ENCODE peak calls at places on chromosomes 12 and 14, in nine cellular contexts. W is mesenchymal stem cell, G is mammary epithelial cell, F is A549, R is GM23338, S is neuronal stem cell, U is OCI-LY7, T is H9, L is IMR-90. V is an unnamed sample.

GRCh38 chr12:130987151-130987931 is 33.6 kb downstream of the ADGRD1 start:
- DNase-seq in W (no peak), G (no peak), F (no peak), R (no peak), S (no peak), U (no peak), T (no peak), L (no peak), V (no peak)

GRCh38 chr12:66352197-66352596 is 49.9 kb downstream of the HELB start:
- DNase-seq in W (peak), G (no peak), F (no peak), R (peak), S (no peak), U (peak), T (peak), L (peak), V (peak)

GRCh38 chr12:104603545-104603973 is 146.8 kb downstream of the CHST11 start:
- DNase-seq in W (no peak), G (peak), F (peak), R (no peak), S (no peak), U (no peak), T (no peak), L (peak), V (peak)

GRCh38 chr12:19867970-19868369 is 428.7 kb downstream of the AEBP2 start:
- DNase-seq in W (peak), G (no peak), F (no peak), R (no peak), S (no peak), U (no peak), T (no peak), L (no peak), V (no peak)

GRCh38 chr12:22518067-22518719 is 26.1 kb downstream of the C2CD5 start:
- DNase-seq in W (no peak), G (peak), F (no peak), R (no peak), S (no peak), U (no peak), T (no peak), L (peak), V (peak)

GRCh38 chr14:106843951-106844483 is 1317.6 kb downstream of the TMEM121 start:
- DNase-seq in W (no peak), G (peak), F (peak), R (no peak), S (no peak), U (peak), T (no peak), L (no peak), V (peak)

GRCh38 chr14:74265312-74265965 is 26.2 kb downstream of the VSX2 start:
- DNase-seq in W (no peak), G (no peak), F (no peak), R (no peak), S (no peak), U (no peak), T (no peak), L (no peak), V (no peak)

GRCh38 chr14:105481886-105482454 is 4.7 kb upstream of the CRIP1 start:
- DNase-seq in W (peak), G (peak), F (peak), R (peak), S (no peak), U (peak), T (peak), L (peak), V (peak)

GRCh38 chr12:109157986-109158385 is 41.6 kb downstream of the ACACB start:
- DNase-seq in W (no peak), G (no peak), F (no peak), R (no peak), S (no peak), U (peak), T (no peak), L (no peak), V (no peak)

GRCh38 chr14:68363841-68364711 is 428.8 kb downstream of the ZFP36L1 start:
- DNase-seq in W (peak), G (no peak), F (no peak), R (peak), S (peak), U (no peak), T (peak), L (peak), V (no peak)

GRCh38 chr14:71783786-71784185 is 148.4 kb upstream of the RGS6 start:
- DNase-seq in W (no peak), G (no peak), F (no peak), R (no peak), S (no peak), U (no peak), T (no peak), L (no peak), V (peak)

GRCh38 chr14:105430042-105430441 is 10.4 kb downstream of the MTA1 start:
- DNase-seq in W (no peak), G (no peak), F (no peak), R (no peak), S (no peak), U (no peak), T (no peak), L (no peak), V (no peak)

GRCh38 chr12:91189526-91189925 is 6.9 kb upstream of the DCN start:
- DNase-seq in W (no peak), G (peak), F (no peak), R (no peak), S (no peak), U (no peak), T (no peak), L (peak), V (no peak)

GRCh38 chr14:22415633-22415959 is 173.4 kb downstream of the DAD1 start:
- DNase-seq in W (no peak), G (no peak), F (no peak), R (no peak), S (no peak), U (no peak), T (no peak), L (no peak), V (no peak)

GRCh38 chr14:28308727-28309126 is 457.9 kb upstream of the FOXG1 start:
- DNase-seq in W (no peak), G (peak), F (no peak), R (no peak), S (no peak), U (no peak), T (no peak), L (no peak), V (peak)

GRCh38 chr12:64270411-64270810 is 48.3 kb upstream of the KICS2 start:
- DNase-seq in W (no peak), G (no peak), F (no peak), R (no peak), S (no peak), U (no peak), T (no peak), L (no peak), V (no peak)

GRCh38 chr12:7555752-7556151 is 52.2 kb upstream of the CD163 start:
- DNase-seq in W (peak), G (peak), F (no peak), R (peak), S (no peak), U (no peak), T (no peak), L (peak), V (peak)

GRCh38 chr14:80615831-80616230 is 325.7 kb downstream of the CEP128 start:
- DNase-seq in W (no peak), G (no peak), F (no peak), R (no peak), S (no peak), U (no peak), T (no peak), L (no peak), V (no peak)

GRCh38 chr12:79423560-79423959 is 267.2 kb downstream of the PAWR start:
- DNase-seq in W (no peak), G (no peak), F (no peak), R (no peak), S (no peak), U (no peak), T (no peak), L (no peak), V (no peak)

GRCh38 chr14:68379510-68380303 is 413.2 kb downstream of the ZFP36L1 start:
- DNase-seq in W (no peak), G (no peak), F (no peak), R (no peak), S (no peak), U (no peak), T (no peak), L (no peak), V (peak)

GRCh38 chr12:8678661-8679111 is 16.1 kb upstream of the MFAP5 start:
- DNase-seq in W (no peak), G (peak), F (no peak), R (no peak), S (no peak), U (no peak), T (no peak), L (no peak), V (no peak)

GRCh38 chr12:124687695-124688301 is 120.4 kb upstream of the NCOR2 start:
- DNase-seq in W (peak), G (no peak), F (no peak), R (no peak), S (no peak), U (no peak), T (no peak), L (no peak), V (no peak)

GRCh38 chr14:97177016-97177415 is 379.8 kb downstream of the VRK1 start:
- DNase-seq in W (no peak), G (peak), F (peak), R (peak), S (no peak), U (peak), T (peak), L (no peak), V (peak)

GRCh38 chr12:57575771-57576612 is 15.0 kb upstream of the PIP4K2C start:
- DNase-seq in W (no peak), G (no peak), F (no peak), R (no peak), S (no peak), U (no peak), T (no peak), L (no peak), V (no peak)

GRCh38 chr14:24442240-24443052 is at the start of gene SDR39U1:
- DNase-seq in W (peak), G (peak), F (peak), R (peak), S (peak), U (peak), T (peak), L (peak), V (peak)

GRCh38 chr12:69514111-69514510 is 43.9 kb downstream of the FRS2 start:
- DNase-seq in W (no peak), G (no peak), F (no peak), R (no peak), S (no peak), U (no peak), T (no peak), L (no peak), V (no peak)

GRCh38 chr14:76597387-76597786 is 163.9 kb upstream of the VASH1 start:
- DNase-seq in W (no peak), G (no peak), F (no peak), R (no peak), S (no peak), U (no peak), T (no peak), L (no peak), V (no peak)

GRCh38 chr12:103833095-103833777 is 7.8 kb downstream of the NT5DC3 start:
- DNase-seq in W (no peak), G (no peak), F (no peak), R (no peak), S (no peak), U (no peak), T (no peak), L (peak), V (no peak)

GRCh38 chr14:83566567-83566966 is 1963.4 kb upstream of the FLRT2 start:
- DNase-seq in W (peak), G (no peak), F (no peak), R (no peak), S (no peak), U (no peak), T (no peak), L (peak), V (no peak)

GRCh38 chr12:105420659-105421240 is 90.3 kb downstream of the C12orf75 start:
- DNase-seq in W (peak), G (peak), F (peak), R (peak), S (peak), U (peak), T (peak), L (peak), V (peak)

GRCh38 chr14:105860615-105861580 is 334.5 kb downstream of the TMEM121 start:
- DNase-seq in W (no peak), G (no peak), F (no peak), R (no peak), S (no peak), U (peak), T (no peak), L (no peak), V (no peak)

GRCh38 chr14:85475113-85475512 is 54.8 kb upstream of the FLRT2 start:
- DNase-seq in W (no peak), G (no peak), F (no peak), R (no peak), S (no peak), U (no peak), T (no peak), L (no peak), V (no peak)

GRCh38 chr14:72646861-72647528 is 246.9 kb downstream of the DPF3 start:
- DNase-seq in W (peak), G (no peak), F (no peak), R (no peak), S (no peak), U (no peak), T (no peak), L (peak), V (peak)

GRCh38 chr14:61121293-61121897 is 140.3 kb downstream of the SLC38A6 start:
- DNase-seq in W (peak), G (no peak), F (no peak), R (no peak), S (no peak), U (no peak), T (no peak), L (no peak), V (no peak)

DNA sequence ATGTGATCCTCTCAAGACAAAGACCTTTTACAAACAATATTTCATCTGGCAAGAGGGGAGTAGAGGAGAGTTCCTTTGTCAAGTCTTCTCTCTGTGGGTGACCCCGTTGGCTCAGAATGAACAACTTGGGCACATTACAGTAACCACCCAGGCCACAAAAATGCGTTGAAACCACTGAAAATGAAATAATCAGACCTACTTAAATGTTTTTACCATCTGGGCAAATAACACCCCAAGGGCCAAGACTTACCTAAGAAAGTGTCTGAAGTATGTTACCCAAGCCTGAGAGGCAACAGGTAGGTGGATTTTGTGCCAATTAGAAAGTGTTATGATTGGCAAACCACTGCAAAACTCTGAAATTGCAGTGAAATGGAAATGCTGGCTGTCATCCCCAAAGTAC is 1.3 kb downstream of the TC2N start:
- DNase-seq in W (peak), G (peak), F (no peak), R (no peak), S (no peak), U (no peak), T (no peak), L (no peak), V (peak)
- H3K4me2 ChIP-seq in W (no peak), G (no peak), F (no peak), R (no peak), S (no peak), U (no peak), T (no peak), L (no peak), V (no peak)

DNA sequence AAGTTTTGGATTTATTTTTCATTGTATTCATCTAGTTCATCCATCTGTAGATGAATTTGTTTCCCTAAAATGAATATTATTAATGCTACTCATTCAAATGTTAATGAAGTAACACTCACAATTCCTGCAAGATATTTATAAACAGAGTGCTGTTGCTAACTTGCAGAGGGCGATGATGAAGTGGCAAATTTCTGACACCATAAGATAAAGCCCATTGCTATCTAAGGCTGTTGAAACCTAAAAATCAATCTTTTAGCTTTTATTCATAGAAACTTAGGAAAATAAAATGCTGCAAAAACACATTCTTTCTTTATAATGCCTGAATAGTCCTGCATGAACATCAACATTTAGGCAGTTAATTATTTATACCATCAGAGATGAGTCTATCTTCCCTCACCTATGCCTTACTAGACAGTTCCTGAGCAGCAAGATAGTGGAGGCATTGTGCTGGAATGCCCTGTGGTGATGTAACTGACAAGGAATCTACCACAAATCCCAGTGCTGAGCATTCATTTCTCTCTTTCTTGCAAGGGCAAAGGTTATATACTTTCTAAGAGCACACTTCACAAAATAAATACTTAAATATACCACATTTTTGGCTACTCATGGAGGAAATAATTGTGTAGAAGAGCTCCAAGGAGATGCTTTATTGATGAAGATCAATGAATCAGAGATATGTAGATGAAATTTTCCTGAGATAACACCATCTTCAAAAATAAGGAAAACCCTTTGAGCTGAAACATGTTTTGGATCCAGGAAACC is 57.6 kb downstream of the LMNTD1 start:
- DNase-seq in W (peak), G (peak), F (no peak), R (no peak), S (no peak), U (no peak), T (no peak), L (peak), V (peak)
- H3K4me2 ChIP-seq in W (no peak), G (peak), F (peak), R (no peak), S (no peak), U (no peak), T (no peak), L (no peak), V (peak)

DNA sequence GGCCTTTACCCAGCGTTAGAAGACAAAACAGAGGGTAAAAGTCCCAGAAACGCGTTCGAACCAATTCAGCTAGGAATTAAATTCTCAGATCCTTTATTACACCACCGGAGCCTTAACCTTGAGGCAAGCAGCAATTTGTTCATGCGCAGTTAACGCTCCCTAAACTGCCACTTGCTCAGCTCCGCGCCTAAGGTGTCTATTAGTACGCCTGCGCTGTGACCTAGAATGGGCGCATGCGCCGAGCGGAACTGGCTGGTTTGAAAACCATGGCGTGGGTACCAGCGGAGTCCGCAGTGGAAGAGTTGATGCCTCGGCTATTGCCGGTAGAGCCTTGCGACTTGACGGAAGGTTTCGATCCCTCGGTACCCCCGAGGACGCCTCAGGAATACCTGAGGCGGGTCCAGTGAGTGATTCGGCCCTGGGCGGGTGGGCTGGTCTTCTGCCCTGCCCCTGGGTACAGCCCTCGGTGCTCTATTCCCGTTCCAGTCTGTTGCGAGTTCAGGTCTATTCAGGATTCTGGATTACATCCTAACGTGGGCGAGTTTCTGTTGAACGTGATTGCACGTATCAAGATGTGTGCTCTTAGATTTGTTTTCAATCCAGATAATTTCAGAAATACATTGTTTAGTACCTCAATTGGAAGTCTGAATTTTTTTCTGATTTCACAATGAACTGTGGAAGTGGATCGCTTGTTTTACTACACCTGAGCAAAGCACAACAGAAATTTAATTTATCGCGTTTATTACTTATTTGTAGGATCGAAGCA is at the start of gene GEMIN2:
- DNase-seq in W (peak), G (peak), F (peak), R (peak), S (peak), U (peak), T (peak), L (peak), V (peak)
- H3K4me2 ChIP-seq in W (peak), G (peak), F (peak), R (peak), S (peak), U (peak), T (peak), L (peak), V (peak)

GRCh38 chr14:101772770-101773169 is 11.3 kb downstream of the PPP2R5C start:
- DNase-seq in W (no peak), G (no peak), F (no peak), R (no peak), S (no peak), U (no peak), T (no peak), L (no peak), V (peak)
- H3K4me2 ChIP-seq in W (peak), G (no peak), F (no peak), R (no peak), S (no peak), U (peak), T (no peak), L (no peak), V (peak)

DNA sequence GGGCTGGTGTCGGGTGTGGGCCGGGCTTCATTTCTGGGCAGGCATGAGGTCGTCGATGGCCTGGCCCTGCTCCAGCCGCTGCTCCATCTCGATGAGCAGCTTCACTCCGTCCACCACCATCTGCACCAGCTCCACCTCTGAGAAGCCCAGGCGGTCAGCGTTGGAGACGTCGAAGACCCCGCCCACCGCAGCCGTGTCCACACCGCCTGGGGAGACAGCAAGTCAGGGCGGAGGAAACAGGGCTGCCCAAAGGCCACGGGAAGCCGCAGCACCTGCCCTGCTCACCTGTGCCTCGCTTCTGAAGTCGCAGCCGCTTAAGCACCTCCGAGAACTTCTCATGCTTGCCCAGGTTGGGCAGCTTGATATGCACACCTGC is 2.8 kb downstream of the CKB start:
- DNase-seq in W (no peak), G (no peak), F (no peak), R (no peak), S (no peak), U (no peak), T (no peak), L (no peak), V (no peak)
- H3K4me2 ChIP-seq in W (no peak), G (no peak), F (no peak), R (peak), S (no peak), U (peak), T (no peak), L (no peak), V (no peak)

GRCh38 chr14:31022386-31022785 is 3.1 kb upstream of the AP4S1 start:
- DNase-seq in W (no peak), G (no peak), F (no peak), R (no peak), S (no peak), U (no peak), T (no peak), L (no peak), V (no peak)
- H3K4me2 ChIP-seq in W (no peak), G (no peak), F (no peak), R (no peak), S (no peak), U (peak), T (no peak), L (no peak), V (peak)